ENCODE peak calls at places on chromosomes 2 and 18, in five cellular contexts. V is HepG2, O is K562, A is neural progenitor cell, K is GM23248. J is an unnamed sample.

GRCh38 chr18:3874593-3874992 is 424.6 kb downstream of the TGIF1 start:
- DNase-seq in K (peak), A (no peak), O (no peak), V (no peak), J (peak)

GRCh38 chr2:46555011-46555410 is 75.6 kb downstream of the TMEM247 start:
- DNase-seq in A (peak), V (no peak), O (no peak), K (no peak), J (no peak)

GRCh38 chr2:140714586-140714985 is 1416.2 kb downstream of the LRP1B start:
- DNase-seq in O (no peak), K (no peak), V (no peak), A (no peak), J (no peak)

GRCh38 chr2:50785781-50786180 is 246.2 kb downstream of the NRXN1 start:
- DNase-seq in O (no peak), A (no peak), V (no peak), K (no peak), J (no peak)

GRCh38 chr2:38737925-38738324 is 13.2 kb downstream of the SRSF7 start:
- DNase-seq in K (no peak), A (no peak), O (no peak), V (no peak), J (no peak)

GRCh38 chr2:217789736-217790181 is 213.0 kb downstream of the TNS1 start:
- DNase-seq in K (no peak), A (no peak), O (no peak), V (no peak), J (no peak)

GRCh38 chr2:12834239-12834638 is 117.5 kb downstream of the TRIB2 start:
- DNase-seq in K (no peak), V (no peak), A (no peak), O (no peak), J (no peak)

GRCh38 chr2:74690571-74690970 is 36.5 kb downstream of the SEMA4F start:
- DNase-seq in O (peak), K (peak), A (peak), V (peak), J (peak)

GRCh38 chr2:20576598-20577115 is 74.2 kb downstream of the HS1BP3 start:
- DNase-seq in A (no peak), O (no peak), K (no peak), V (no peak), J (no peak)

GRCh38 chr2:189142893-189143759 is 36.4 kb downstream of the COL5A2 start:
- DNase-seq in K (peak), V (peak), O (peak), A (peak), J (peak)

GRCh38 chr2:196159223-196159892 is 12.0 kb downstream of the STK17B start:
- DNase-seq in O (no peak), V (no peak), A (no peak), K (no peak), J (no peak)

GRCh38 chr2:73776869-73777519 is 2.9 kb downstream of the DUSP11 start:
- DNase-seq in V (no peak), O (no peak), A (no peak), K (peak), J (no peak)

GRCh38 chr2:137942785-137943034 is 21.6 kb upstream of the HNMT start:
- DNase-seq in V (peak), A (no peak), O (no peak), K (no peak), J (no peak)

GRCh38 chr2:3664118-3664517 is 6.1 kb downstream of the ALLC start:
- DNase-seq in V (no peak), A (no peak), K (no peak), O (no peak), J (no peak)

GRCh38 chr2:28735511-28735910 is 16.1 kb upstream of the PPP1CB start:
- DNase-seq in A (no peak), K (no peak), V (no peak), O (no peak), J (no peak)

GRCh38 chr2:192657364-192657763 is 462.6 kb upstream of the TMEFF2 start:
- DNase-seq in O (no peak), V (no peak), A (peak), K (no peak), J (no peak)

GRCh38 chr2:109129356-109129920 is 433 bp downstream of the SH3RF3 start:
- DNase-seq in K (peak), A (peak), V (no peak), O (no peak), J (no peak)

GRCh38 chr2:95231723-95232122 is 24.4 kb downstream of the ZNF892 start:
- DNase-seq in O (peak), V (peak), K (peak), A (peak), J (peak)

GRCh38 chr2:115369380-115369779 is 926.9 kb downstream of the DPP10 start:
- DNase-seq in V (no peak), A (no peak), K (no peak), O (no peak), J (no peak)

GRCh38 chr18:70376137-70376913 is 87.5 kb downstream of the SOCS6 start:
- DNase-seq in K (no peak), A (no peak), O (no peak), V (peak), J (no peak)

GRCh38 chr2:178506101-178506500 is 25.8 kb downstream of the PLEKHA3 start:
- DNase-seq in A (no peak), K (no peak), O (no peak), V (no peak), J (peak)

GRCh38 chr2:84782717-84783442 is 98.0 kb downstream of the TRABD2A start:
- DNase-seq in V (no peak), K (peak), O (no peak), A (no peak), J (no peak)

GRCh38 chr2:212831671-212832199 is 293.1 kb upstream of the ERBB4 start:
- DNase-seq in O (no peak), V (no peak), K (no peak), A (no peak), J (no peak)

GRCh38 chr18:3037423-3037915 is 24.5 kb upstream of the LPIN2 start:
- DNase-seq in O (peak), A (no peak), K (peak), V (peak), J (no peak)

GRCh38 chr2:204842731-204843490 is 297.6 kb downstream of the PARD3B start:
- DNase-seq in A (no peak), K (peak), V (no peak), O (no peak), J (peak)

GRCh38 chr18:13112982-13113381 is 105.6 kb upstream of the LDLRAD4 start:
- DNase-seq in O (peak), K (peak), A (peak), V (peak), J (peak)

GRCh38 chr2:17543848-17544645 is 3.6 kb downstream of the VSNL1 start:
- DNase-seq in V (peak), O (no peak), A (peak), K (peak), J (peak)

GRCh38 chr2:215755651-215756350 is 257.6 kb downstream of the MREG start:
- DNase-seq in A (no peak), O (no peak), K (peak), V (no peak), J (no peak)

GRCh38 chr2:226185613-226186211 is 613.9 kb downstream of the IRS1 start:
- DNase-seq in V (no peak), O (no peak), A (peak), K (peak), J (peak)

GRCh38 chr2:24919100-24919976 is 699 bp downstream of the ADCY3 start:
- DNase-seq in V (no peak), K (peak), A (no peak), O (peak), J (peak)

GRCh38 chr2:225025917-225026571 is 16.2 kb downstream of the DOCK10 start:
- DNase-seq in A (no peak), V (no peak), O (no peak), K (peak), J (peak)

GRCh38 chr2:71100195-71100964 is 29.6 kb downstream of the MCEE start:
- DNase-seq in O (peak), V (peak), A (peak), K (peak), J (peak)

GRCh38 chr2:168773719-168774521 is 28.5 kb upstream of the NOSTRIN start:
- DNase-seq in A (peak), K (peak), O (peak), V (peak), J (peak)

GRCh38 chr2:156077041-156077735 is 255.3 kb downstream of the NR4A2 start:
- DNase-seq in A (peak), O (no peak), V (no peak), K (no peak), J (no peak)

GRCh38 chr2:74778381-74779371 is 55.3 kb upstream of the HK2 start:
- DNase-seq in A (peak), O (no peak), V (peak), K (peak), J (peak)

GRCh38 chr18:75207298-75208054 is 1.5 kb downstream of the PTGR3 start:
- DNase-seq in V (peak), K (peak), O (no peak), A (peak), J (no peak)
- TF ChIP-seq EZH2 in V (no peak), K (no peak), O (no peak), A (peak), J (no peak)

GRCh38 chr2:31187166-31187565 is 30.1 kb downstream of the CAPN14 start:
- DNase-seq in V (no peak), K (no peak), A (no peak), O (no peak), J (no peak)
- H3K27ac ChIP-seq in V (no peak), K (no peak), A (no peak), O (no peak), J (no peak)

DNA sequence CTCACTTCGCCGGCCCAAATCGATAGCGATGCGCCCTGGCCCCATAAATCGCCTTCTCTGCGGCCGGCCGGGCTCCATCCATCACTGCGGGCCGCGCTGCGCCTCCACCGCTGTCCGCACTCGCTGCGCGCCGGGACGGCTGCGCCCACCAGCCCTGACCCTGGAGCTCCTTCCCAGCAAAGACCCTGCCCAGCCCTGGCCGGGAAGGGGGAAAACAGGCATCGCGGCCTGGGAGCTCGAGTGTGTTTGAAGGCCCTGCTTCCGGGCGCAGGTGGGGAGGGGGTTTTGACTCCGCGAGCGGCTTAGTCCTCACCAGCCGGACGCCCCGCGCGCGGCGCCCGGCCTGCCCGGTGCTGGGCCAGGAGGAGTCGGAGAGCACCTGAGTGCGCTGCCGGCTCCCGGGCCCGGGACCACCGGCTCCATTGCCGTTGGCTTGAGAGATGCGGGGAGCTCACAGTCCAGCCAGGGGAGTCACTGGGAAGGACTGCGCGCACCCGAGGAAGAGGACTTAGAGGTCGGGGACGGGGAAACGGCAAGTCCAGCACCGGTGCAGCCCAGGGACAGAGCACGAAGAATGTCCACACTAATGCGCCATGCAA is 1.1 kb downstream of the PAX8 start:
- DNase-seq in V (no peak), O (no peak), A (peak), K (peak), J (no peak)
- TF ChIP-seq EZH2 in V (no peak), O (no peak), A (peak), K (no peak), J (peak)

DNA sequence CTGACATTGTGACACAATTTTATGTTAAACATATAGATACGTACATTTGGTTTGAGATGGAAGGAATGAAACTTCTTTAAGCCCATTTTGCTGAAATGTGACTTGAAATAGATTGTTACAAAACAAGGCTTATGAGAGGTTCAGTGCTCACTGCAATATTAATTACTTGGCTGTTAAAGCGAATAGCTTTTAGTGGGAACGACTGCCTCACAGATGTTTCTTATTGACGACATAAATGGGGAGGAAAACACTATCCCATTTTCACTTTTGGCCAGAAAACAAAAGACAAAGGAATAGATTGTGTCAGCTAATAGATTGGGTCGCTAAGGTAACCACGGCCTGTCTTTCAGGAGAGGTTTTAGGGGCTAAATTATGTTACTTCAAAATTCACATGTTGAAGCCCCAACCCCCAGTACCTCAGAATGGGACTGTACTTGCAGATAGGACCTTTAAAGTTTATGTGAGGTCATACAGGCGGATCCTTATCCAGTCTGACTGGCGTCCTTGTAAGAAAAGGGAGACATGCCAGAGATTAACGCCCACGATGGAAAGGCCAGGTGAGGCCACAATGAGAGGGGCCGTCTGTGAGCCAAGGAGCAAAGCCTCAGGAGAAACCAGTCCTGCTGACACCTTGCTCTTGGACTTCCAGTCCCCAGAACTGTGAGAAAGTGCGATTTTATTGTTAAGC is 10.8 kb downstream of the INPP1 start:
- DNase-seq in O (peak), V (no peak), K (peak), A (no peak), J (no peak)
- H3K27ac ChIP-seq in O (peak), V (no peak), K (peak), A (no peak), J (no peak)

GRCh38 chr18:58597649-58598048 is 31.2 kb downstream of the ALPK2 start:
- DNase-seq in O (no peak), V (no peak), A (no peak), K (no peak), J (no peak)

GRCh38 chr18:58593930-58594329 is 35.0 kb downstream of the ALPK2 start:
- DNase-seq in A (no peak), K (peak), O (no peak), V (no peak), J (no peak)

GRCh38 chr18:58592223-58593214 is 36.4 kb downstream of the ALPK2 start:
- DNase-seq in O (no peak), A (peak), K (no peak), V (no peak), J (no peak)

GRCh38 chr18:58599106-58599505 is 29.8 kb downstream of the ALPK2 start:
- DNase-seq in O (no peak), K (peak), V (no peak), A (no peak), J (no peak)

GRCh38 chr18:58596265-58596681 is 32.6 kb downstream of the ALPK2 start:
- DNase-seq in K (no peak), V (no peak), O (no peak), A (no peak), J (no peak)
- TF ChIP-seq EZH2 in K (no peak), V (no peak), O (no peak), A (no peak), J (no peak)

GRCh38 chr18:55268146-55268545 is 308.9 kb upstream of the CCDC68 start:
- DNase-seq in A (no peak), V (no peak), O (no peak), K (no peak), J (no peak)
- H3K27ac ChIP-seq in A (no peak), V (no peak), O (no peak), K (peak), J (peak)

DNA sequence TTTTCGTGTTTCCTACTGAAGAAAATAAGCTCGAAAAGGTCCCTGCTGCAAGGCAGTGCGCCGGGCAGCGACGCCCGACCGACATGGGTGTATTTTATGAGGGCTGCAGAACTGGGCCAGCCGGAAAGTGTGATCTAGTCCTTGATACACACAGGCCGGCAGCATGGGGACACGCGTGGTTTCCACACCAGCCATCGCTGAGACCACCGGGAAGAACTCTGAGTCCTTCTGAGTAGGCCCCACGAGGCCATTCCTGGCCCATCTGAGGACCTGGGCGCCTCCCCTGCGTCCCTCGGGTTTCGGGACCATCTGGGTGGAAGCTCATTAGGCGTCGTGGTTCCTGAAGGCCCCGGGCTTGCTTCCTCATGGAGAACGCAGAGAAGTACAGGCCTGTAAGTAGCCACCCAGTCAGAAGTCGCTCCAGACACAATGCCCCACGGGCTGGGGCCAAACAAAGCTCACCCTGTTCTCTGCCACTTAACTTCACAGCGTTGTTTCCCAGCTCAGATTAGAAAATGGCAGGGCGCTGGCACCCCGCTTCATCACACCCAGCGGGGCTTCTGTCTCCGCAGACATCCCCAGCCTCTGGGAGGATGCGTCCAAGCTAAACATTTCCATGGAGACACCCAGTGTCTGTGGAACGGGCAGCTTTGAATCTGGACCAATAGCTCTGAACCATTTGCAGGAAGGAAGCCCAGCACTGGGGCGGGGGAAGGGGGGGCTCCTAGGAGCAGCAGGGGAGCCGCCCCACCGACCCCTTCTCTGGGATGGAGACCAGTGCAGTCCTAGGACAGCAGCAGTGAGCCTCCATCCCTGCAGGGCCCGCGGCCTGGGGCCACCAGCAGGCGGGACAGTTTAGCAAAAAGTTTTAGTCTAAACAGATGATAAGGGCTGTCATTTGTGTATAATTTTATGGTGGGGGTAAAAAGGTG is 2.4 kb downstream of the NFATC1 start:
- DNase-seq in O (no peak), A (no peak), K (no peak), V (no peak), J (no peak)
- TF ChIP-seq EZH2 in O (no peak), A (no peak), K (no peak), V (no peak), J (no peak)

GRCh38 chr2:33158482-33159003 is 211.8 kb downstream of the LTBP1 start:
- DNase-seq in K (peak), O (no peak), V (no peak), A (no peak), J (no peak)
- H3K27ac ChIP-seq in K (peak), O (no peak), V (no peak), A (no peak), J (no peak)

GRCh38 chr2:206263959-206264603 is 10.4 kb upstream of the ZDBF2 start:
- DNase-seq in O (no peak), V (no peak), K (no peak), A (no peak), J (no peak)

GRCh38 chr2:206267567-206267966 is 6.9 kb upstream of the ZDBF2 start:
- DNase-seq in A (no peak), K (no peak), O (no peak), V (no peak), J (no peak)

GRCh38 chr2:206271066-206271465 is 3.4 kb upstream of the ZDBF2 start:
- DNase-seq in A (no peak), O (no peak), V (no peak), K (no peak), J (no peak)

GRCh38 chr2:206260427-206261012 is 13.9 kb upstream of the ZDBF2 start:
- DNase-seq in O (peak), K (peak), V (peak), A (no peak), J (peak)

DNA sequence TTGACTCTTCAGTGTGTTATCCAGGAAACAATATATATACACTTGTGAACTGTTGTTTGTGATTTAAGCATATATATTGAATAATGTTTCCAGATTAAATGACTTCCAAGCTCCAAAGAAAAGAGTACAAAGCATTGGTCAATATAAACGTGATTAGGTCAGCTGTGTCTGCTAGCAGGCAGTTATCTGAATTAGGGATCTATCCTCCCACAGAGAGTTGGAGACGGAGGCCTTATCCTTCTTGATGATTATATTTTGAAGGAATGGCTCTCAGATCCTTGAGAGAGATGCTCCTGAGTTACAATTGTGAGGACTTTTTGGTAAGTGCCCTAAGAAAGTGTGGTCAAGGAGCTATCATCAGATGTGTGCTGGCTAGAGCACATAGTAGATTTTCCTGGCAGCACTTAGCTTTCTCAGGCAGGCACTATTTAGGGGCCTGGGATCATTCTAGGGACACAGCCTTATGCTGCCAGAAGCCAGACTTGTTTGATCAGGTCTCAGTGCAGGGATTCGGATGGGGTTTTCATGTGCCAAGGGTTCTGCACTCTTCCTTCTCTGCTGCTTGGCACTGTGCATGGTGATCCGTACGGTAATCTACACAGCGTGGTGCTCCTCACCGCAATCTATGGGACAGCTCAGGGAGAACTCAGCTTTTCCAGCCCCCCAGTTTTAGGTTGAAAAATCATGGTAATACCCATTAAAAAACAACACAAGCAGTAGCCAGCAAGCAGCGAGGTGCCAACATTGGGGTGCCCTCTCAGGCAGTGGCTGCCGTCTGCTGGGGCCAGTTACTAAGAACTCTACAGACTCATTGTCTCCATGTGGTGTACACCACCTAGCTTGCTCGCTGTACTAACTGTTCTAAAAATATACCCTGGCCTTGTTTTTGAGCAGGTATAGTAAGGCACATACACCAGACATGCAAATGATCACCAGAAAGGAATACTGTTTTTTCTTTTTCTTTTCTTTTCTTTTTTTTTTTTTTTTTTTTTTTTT is 8.0 kb upstream of the ZDBF2 start:
- DNase-seq in O (no peak), V (no peak), A (no peak), K (no peak), J (no peak)
- TF ChIP-seq EZH2 in O (no peak), V (no peak), A (peak), K (no peak), J (no peak)